ENCODE peak calls at places on chromosomes 7 and 10, in eight cellular contexts. I is right atrium auricular region; G is CD4-positive, alpha-beta memory T cell; W is left lung; N is right lobe of liver; M is A549; F is brain microvascular endothelial cell; Z is pancreas. H is an unnamed sample.

GRCh38 chr10:35546824-35547225 is 58.3 kb upstream of the GJD4 start:
- DNase-seq in I (no peak), G (no peak), W (no peak), N (no peak), M (peak), F (peak), Z (no peak), H (no peak)

GRCh38 chr7:79298145-79298760 is 155.2 kb downstream of the MAGI2 start:
- DNase-seq in I (no peak), G (no peak), W (no peak), N (no peak), M (peak), F (peak), Z (no peak), H (no peak)

GRCh38 chr10:112844681-112845080 is 105.4 kb upstream of the TCF7L2 start:
- DNase-seq in I (no peak), G (no peak), W (no peak), N (no peak), M (no peak), F (peak), Z (no peak), H (no peak)

GRCh38 chr7:30700941-30701340 is 18.7 kb upstream of the CRHR2 start:
- DNase-seq in I (no peak), G (no peak), W (no peak), N (no peak), M (no peak), F (no peak), Z (no peak), H (no peak)

GRCh38 chr10:83724471-83725241 is 414.7 kb upstream of the GHITM start:
- DNase-seq in I (no peak), G (no peak), W (no peak), N (no peak), M (no peak), F (no peak), Z (no peak), H (no peak)

GRCh38 chr7:77479536-77480088 is 57.5 kb upstream of the PTPN12 start:
- DNase-seq in I (no peak), G (no peak), W (no peak), N (no peak), M (peak), F (no peak), Z (no peak), H (no peak)

GRCh38 chr7:1734331-1734730 is 64.3 kb downstream of the ELFN1 start:
- DNase-seq in I (no peak), G (no peak), W (no peak), N (no peak), M (no peak), F (no peak), Z (peak), H (no peak)

GRCh38 chr10:3357729-3358128 is 185.1 kb upstream of the PITRM1 start:
- DNase-seq in I (no peak), G (no peak), W (peak), N (no peak), M (no peak), F (no peak), Z (no peak), H (no peak)

GRCh38 chr7:16055263-16055976 is 365.9 kb downstream of the CRPPA start:
- DNase-seq in I (no peak), G (no peak), W (no peak), N (no peak), M (peak), F (no peak), Z (no peak), H (no peak)

GRCh38 chr7:47588704-47589225 is 6.9 kb upstream of the TNS3 start:
- DNase-seq in I (no peak), G (no peak), W (no peak), N (no peak), M (peak), F (no peak), Z (peak), H (no peak)

GRCh38 chr10:80509403-80510161 is 28.1 kb upstream of the SH2D4B start:
- DNase-seq in I (no peak), G (no peak), W (peak), N (no peak), M (peak), F (peak), Z (no peak), H (no peak)

GRCh38 chr7:116899308-116899707 is 36.9 kb downstream of the CAPZA2 start:
- DNase-seq in I (no peak), G (no peak), W (no peak), N (no peak), M (no peak), F (no peak), Z (no peak), H (no peak)

GRCh38 chr10:97117372-97117771 is 68.4 kb downstream of the SLIT1 start:
- DNase-seq in I (no peak), G (no peak), W (no peak), N (no peak), M (peak), F (no peak), Z (no peak), H (no peak)

GRCh38 chr10:127243490-127244272 is 47.3 kb upstream of the INSYN2A start:
- DNase-seq in I (no peak), G (no peak), W (no peak), N (peak), M (peak), F (peak), Z (no peak), H (no peak)

GRCh38 chr7:115127399-115128021 is 205.6 kb downstream of the MDFIC start:
- DNase-seq in I (no peak), G (no peak), W (no peak), N (no peak), M (no peak), F (no peak), Z (no peak), H (no peak)

GRCh38 chr7:20642171-20642570 is 26.7 kb downstream of the ABCB5 start:
- DNase-seq in I (no peak), G (no peak), W (no peak), N (no peak), M (no peak), F (no peak), Z (no peak), H (no peak)

GRCh38 chr7:55887786-55888185 is 530 bp downstream of the ZNF713 start:
- DNase-seq in I (no peak), G (no peak), W (no peak), N (no peak), M (no peak), F (no peak), Z (no peak), H (no peak)

GRCh38 chr7:112497481-112497880 is 16.7 kb downstream of the LSMEM1 start:
- DNase-seq in I (no peak), G (no peak), W (no peak), N (no peak), M (no peak), F (no peak), Z (no peak), H (no peak)

GRCh38 chr7:140597425-140597949 is 43.1 kb downstream of the DENND2A start:
- DNase-seq in I (no peak), G (no peak), W (no peak), N (no peak), M (no peak), F (no peak), Z (no peak), H (peak)

GRCh38 chr10:94097656-94098055 is 103.9 kb downstream of the PLCE1 start:
- DNase-seq in I (no peak), G (no peak), W (no peak), N (no peak), M (no peak), F (peak), Z (no peak), H (no peak)

GRCh38 chr10:126777726-126778125 is 107.2 kb upstream of the C10orf90 start:
- DNase-seq in I (no peak), G (no peak), W (no peak), N (no peak), M (no peak), F (no peak), Z (no peak), H (no peak)

GRCh38 chr10:110393866-110394265 is 89.1 kb upstream of the SMNDC1 start:
- DNase-seq in I (no peak), G (no peak), W (no peak), N (no peak), M (no peak), F (no peak), Z (no peak), H (no peak)

GRCh38 chr10:17199351-17199804 is 2.1 kb downstream of the TRDMT1 start:
- DNase-seq in I (no peak), G (no peak), W (no peak), N (no peak), M (no peak), F (peak), Z (no peak), H (no peak)

GRCh38 chr7:33946094-33946699 is 40.9 kb downstream of the BMPER start:
- DNase-seq in I (no peak), G (no peak), W (no peak), N (no peak), M (no peak), F (no peak), Z (no peak), H (no peak)

GRCh38 chr7:93890041-93890463 is 501 bp downstream of the TFPI2 start:
- DNase-seq in I (no peak), G (no peak), W (no peak), N (peak), M (peak), F (peak), Z (peak), H (peak)

GRCh38 chr7:43856996-43857395 is 12.3 kb downstream of the MRPS24 start:
- DNase-seq in I (no peak), G (no peak), W (no peak), N (no peak), M (no peak), F (peak), Z (no peak), H (no peak)

GRCh38 chr7:48760528-48761265 is 163.7 kb upstream of the CDC14C start:
- DNase-seq in I (no peak), G (no peak), W (no peak), N (no peak), M (no peak), F (peak), Z (no peak), H (no peak)

GRCh38 chr10:110617455-110618162 is 26.5 kb upstream of the RBM20 start:
- DNase-seq in I (no peak), G (peak), W (no peak), N (no peak), M (no peak), F (no peak), Z (no peak), H (no peak)

GRCh38 chr10:13707156-13707881 is 120.6 kb downstream of the PRPF18 start:
- DNase-seq in I (peak), G (no peak), W (peak), N (peak), M (peak), F (peak), Z (peak), H (peak)

GRCh38 chr10:119803264-119803663 is 69.4 kb downstream of the MCMBP start:
- DNase-seq in I (no peak), G (no peak), W (no peak), N (no peak), M (no peak), F (peak), Z (no peak), H (no peak)

GRCh38 chr10:112490543-112490942 is 43.5 kb downstream of the VTI1A start:
- DNase-seq in I (no peak), G (no peak), W (peak), N (no peak), M (no peak), F (no peak), Z (no peak), H (peak)

GRCh38 chr10:131977323-131978096 is 4.2 kb downstream of the BNIP3 start:
- DNase-seq in I (no peak), G (no peak), W (no peak), N (no peak), M (no peak), F (no peak), Z (no peak), H (no peak)

GRCh38 chr10:71068811-71069411 is 143.5 kb upstream of the UNC5B start:
- DNase-seq in I (peak), G (no peak), W (no peak), N (no peak), M (peak), F (peak), Z (no peak), H (no peak)

GRCh38 chr7:155007947-155008346 is 5.0 kb upstream of the PAXIP1 start:
- DNase-seq in I (no peak), G (peak), W (no peak), N (no peak), M (peak), F (no peak), Z (no peak), H (no peak)

GRCh38 chr7:70044064-70044463 is 445.8 kb downstream of the AUTS2 start:
- DNase-seq in I (no peak), G (no peak), W (no peak), N (no peak), M (no peak), F (no peak), Z (no peak), H (no peak)

GRCh38 chr10:122271076-122271475 is at the start of gene BTBD16:
- DNase-seq in I (no peak), G (no peak), W (no peak), N (no peak), M (no peak), F (no peak), Z (no peak), H (no peak)

GRCh38 chr7:18792866-18793595 is 297.5 kb downstream of the HDAC9 start:
- DNase-seq in I (no peak), G (no peak), W (no peak), N (no peak), M (no peak), F (peak), Z (no peak), H (no peak)
- H3K27ac ChIP-seq in I (no peak), G (no peak), W (no peak), N (no peak), M (no peak), F (peak), Z (no peak), H (no peak)

GRCh38 chr10:8144496-8144895 is 90.0 kb downstream of the GATA3 start:
- DNase-seq in I (no peak), G (no peak), W (no peak), N (no peak), M (no peak), F (no peak), Z (no peak), H (no peak)
- H3K4me3 ChIP-seq in I (no peak), G (no peak), W (no peak), N (no peak), M (no peak), F (no peak), Z (no peak), H (no peak)

GRCh38 chr10:44965651-44966097 is 6.1 kb downstream of the RASSF4 start:
- DNase-seq in I (peak), G (no peak), W (no peak), N (no peak), M (no peak), F (no peak), Z (no peak), H (no peak)
- H3K27ac ChIP-seq in I (peak), G (no peak), W (peak), N (no peak), M (no peak), F (no peak), Z (peak), H (peak)

DNA sequence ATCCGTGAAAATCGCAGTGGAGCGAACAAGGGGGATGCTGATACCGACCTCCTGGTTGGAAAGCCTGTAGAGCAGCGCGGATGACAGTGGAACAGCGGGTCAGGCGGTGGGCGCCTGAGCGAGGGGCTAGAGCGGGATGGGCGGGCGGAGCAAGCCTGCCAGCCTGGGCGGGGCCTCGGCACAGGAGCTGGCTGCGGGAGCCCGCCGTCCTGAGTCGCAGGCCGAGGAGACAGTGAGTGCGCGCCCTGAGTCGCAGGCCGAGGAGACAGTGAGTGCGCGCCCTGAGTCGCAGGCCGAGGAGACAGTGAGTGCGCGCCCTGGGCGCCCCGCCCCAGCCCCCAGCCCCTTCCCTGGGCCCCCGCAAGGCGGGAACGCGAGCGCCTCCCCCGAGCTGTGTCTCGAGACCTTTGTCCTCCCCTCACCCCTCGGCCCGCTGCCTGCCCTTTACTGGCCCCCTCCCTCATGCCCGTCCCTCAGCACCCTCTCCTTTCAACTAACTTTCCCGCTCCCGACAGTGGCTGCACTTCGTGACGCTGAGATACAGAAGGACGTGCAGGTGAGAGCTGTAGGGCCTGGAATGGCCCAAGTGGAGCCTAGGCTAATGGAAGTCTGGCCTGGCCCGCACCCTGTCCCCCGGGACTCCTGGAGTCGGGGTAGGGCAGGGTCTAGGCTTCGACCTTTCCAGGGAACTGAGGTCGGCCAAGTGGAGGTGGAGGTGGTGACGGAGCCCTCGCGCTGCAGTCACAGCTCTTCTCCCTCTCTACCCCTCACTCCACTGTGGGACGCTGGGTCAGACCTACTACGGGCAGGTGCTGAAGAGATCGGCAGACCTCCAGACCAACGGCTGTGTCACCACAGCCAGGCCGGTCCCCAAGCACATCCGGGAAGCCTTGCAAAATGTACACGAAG is at the start of gene AS3MT:
- DNase-seq in I (no peak), G (no peak), W (no peak), N (peak), M (peak), F (no peak), Z (peak), H (peak)
- H3K4me3 ChIP-seq in I (peak), G (no peak), W (peak), N (peak), M (peak), F (peak), Z (peak), H (peak)

DNA sequence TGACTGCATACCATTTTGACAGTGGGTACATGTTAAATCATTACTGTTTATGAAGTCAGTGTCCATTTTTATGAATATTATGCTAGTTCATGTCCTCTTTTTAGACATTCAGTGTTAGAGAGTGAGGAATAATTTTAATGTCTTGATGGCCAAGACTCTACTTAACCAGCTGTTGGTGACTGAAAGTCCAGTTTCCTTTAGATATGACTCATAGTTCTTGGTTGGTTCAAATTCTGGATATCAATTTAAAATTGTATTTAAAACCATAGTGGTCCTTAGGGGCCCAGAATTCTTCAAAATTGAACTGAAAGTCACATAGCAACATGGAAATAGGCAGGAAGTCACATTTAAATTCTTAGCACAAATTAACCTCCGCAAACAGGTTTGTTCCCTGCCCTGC is 196.5 kb upstream of the PRPS1L1 start:
- DNase-seq in I (no peak), G (no peak), W (no peak), N (no peak), M (no peak), F (no peak), Z (no peak), H (no peak)
- H3K27ac ChIP-seq in I (no peak), G (no peak), W (no peak), N (no peak), M (no peak), F (no peak), Z (no peak), H (no peak)

GRCh38 chr10:79072994-79073654 is 4.4 kb downstream of the ZMIZ1 start:
- DNase-seq in I (no peak), G (no peak), W (no peak), N (no peak), M (no peak), F (no peak), Z (no peak), H (no peak)
- H3K4me3 ChIP-seq in I (peak), G (no peak), W (no peak), N (no peak), M (no peak), F (no peak), Z (no peak), H (no peak)

GRCh38 chr7:22884911-22885823 is 62.5 kb upstream of the TOMM7 start:
- DNase-seq in I (no peak), G (no peak), W (no peak), N (no peak), M (no peak), F (no peak), Z (no peak), H (no peak)
- H3K27ac ChIP-seq in I (no peak), G (no peak), W (no peak), N (no peak), M (no peak), F (no peak), Z (no peak), H (no peak)

GRCh38 chr7:131103997-131104396 is 223.7 kb upstream of the MKLN1 start:
- DNase-seq in I (no peak), G (peak), W (no peak), N (no peak), M (no peak), F (peak), Z (no peak), H (no peak)

GRCh38 chr7:131105294-131105802 is 222.3 kb upstream of the MKLN1 start:
- DNase-seq in I (no peak), G (no peak), W (no peak), N (no peak), M (peak), F (no peak), Z (no peak), H (no peak)

GRCh38 chr7:131106681-131107342 is 220.9 kb upstream of the MKLN1 start:
- DNase-seq in I (peak), G (peak), W (peak), N (peak), M (peak), F (peak), Z (peak), H (peak)

GRCh38 chr7:131105803-131106680 is 221.6 kb upstream of the MKLN1 start:
- DNase-seq in I (peak), G (peak), W (peak), N (peak), M (peak), F (peak), Z (peak), H (peak)

DNA sequence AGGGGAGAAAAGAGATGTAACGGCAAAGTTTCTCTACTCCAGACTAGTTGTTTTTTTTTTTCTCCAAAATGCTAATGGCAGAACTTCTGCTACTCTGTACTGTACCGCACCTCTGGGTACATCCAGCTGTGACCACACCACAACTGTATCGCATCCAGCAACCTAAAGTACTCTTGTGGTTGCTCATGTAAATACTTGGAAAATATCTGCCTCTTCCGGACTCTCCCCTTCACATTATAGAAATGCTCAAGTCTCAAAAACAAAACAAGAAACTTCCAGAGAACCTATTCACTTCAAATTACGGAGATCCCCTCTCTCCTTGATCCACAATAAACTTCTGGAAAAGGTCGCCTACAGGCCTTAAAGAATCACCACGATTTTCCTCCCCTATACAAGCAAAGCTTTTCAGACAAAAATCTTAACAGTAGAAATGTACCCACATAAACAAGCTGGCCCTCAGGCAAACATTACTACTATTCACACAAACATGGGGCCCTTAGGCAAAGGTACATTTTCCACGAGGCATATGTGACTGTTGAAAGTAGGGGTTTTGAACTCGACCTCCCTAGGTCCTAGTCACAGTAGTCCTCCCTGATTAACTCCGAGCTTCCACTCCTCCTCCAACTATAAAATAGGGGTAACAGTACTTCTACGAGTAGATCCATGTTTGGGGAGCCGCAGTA is 222.9 kb upstream of the MKLN1 start:
- DNase-seq in I (no peak), G (peak), W (no peak), N (no peak), M (no peak), F (no peak), Z (no peak), H (no peak)
- H3K4me3 ChIP-seq in I (peak), G (peak), W (peak), N (no peak), M (peak), F (peak), Z (no peak), H (peak)

H was measured in upper lobe of right lung.